ENCODE peak calls at places on chromosomes 2 and 18, in six cellular contexts. F is smooth muscle cell of the brain vasculature; G is activated naive CD8-positive, alpha-beta T cell treated with anti-CD3 and anti-CD28 coated beads, Interleukin-2, amount 10 ng/mL, durations not matched to agents 7 days and 5 days; L is psoas muscle; Z is AG04450; P is T-helper 1 cell. U is an unnamed sample.

GRCh38 chr18:60978338-60978737 is 354.9 kb upstream of the CDH20 start:
- DNase-seq in G (no peak), L (no peak), Z (peak; percentile 15), F (peak; percentile 21), P (no peak), U (peak; percentile 63)

GRCh38 chr2:105102963-105103421 is 65.1 kb downstream of the MRPS9 start:
- DNase-seq in P (no peak), F (no peak), Z (peak; percentile 66), G (no peak), L (no peak), U (peak; percentile 76)

GRCh38 chr18:48376934-48377333 is 32.2 kb downstream of the ZBTB7C start:
- DNase-seq in P (no peak), L (no peak), F (no peak), Z (no peak), G (no peak), U (no peak)

GRCh38 chr2:149902104-149902503 is 314.5 kb upstream of the MMADHC start:
- DNase-seq in G (no peak), F (no peak), L (peak; percentile 58), Z (no peak), P (no peak), U (no peak)

GRCh38 chr2:121285077-121285449 is at the start of gene TFCP2L1:
- DNase-seq in F (no peak), L (no peak), Z (no peak), G (peak; percentile 70), P (peak; percentile 3), U (no peak)

GRCh38 chr2:65076345-65076710 is 20.1 kb downstream of the CEP68 start:
- DNase-seq in G (no peak), L (no peak), Z (no peak), F (no peak), P (no peak), U (peak; percentile 51)

GRCh38 chr18:30929718-30930117 is 112.8 kb downstream of the DSC3 start:
- DNase-seq in G (no peak), Z (no peak), P (no peak), F (no peak), L (no peak), U (no peak)

GRCh38 chr2:118387509-118387908 is 299.2 kb downstream of the INSIG2 start:
- DNase-seq in Z (peak; percentile 33), G (no peak), P (no peak), L (no peak), F (no peak), U (peak; percentile 36)

GRCh38 chr2:44952143-44952805 is 10.8 kb downstream of the SIX3 start:
- DNase-seq in L (peak; percentile 64), P (no peak), G (peak; percentile 73), Z (no peak), F (no peak), U (no peak)

GRCh38 chr2:164145093-164145987 is 409.5 kb upstream of the FIGN start:
- DNase-seq in G (no peak), L (no peak), F (no peak), P (no peak), Z (peak; percentile 15), U (peak; percentile 58)

GRCh38 chr2:225002039-225002655 is 40.1 kb downstream of the DOCK10 start:
- DNase-seq in P (peak; percentile 40), L (no peak), Z (no peak), F (peak; percentile 57), G (no peak), U (no peak)

GRCh38 chr2:30336978-30337841 is 105.9 kb downstream of the LBH start:
- DNase-seq in Z (no peak), L (no peak), G (peak; percentile 74), P (peak; percentile 10), F (no peak), U (no peak)

GRCh38 chr2:206585335-206585734 is 57.0 kb upstream of the FAM237A start:
- DNase-seq in P (no peak), G (no peak), Z (no peak), F (no peak), L (no peak), U (peak; percentile 23)

U was measured in non-pigmented ciliary epithelial cell.